ENCODE peak calls at places on chromosomes 7 and 10, in eight cellular contexts. One of them, this sample, is unnamed.

GRCh38 chr10:34565934-34566333 is 249.2 kb downstream of the PARD3 start:
- DNase-seq in stomach: no peak
- DNase-seq in H4: no peak
- DNase-seq in HCEC 1CT: peak; percentile 38
- DNase-seq in LHCN-M2: peak; percentile 65
- DNase-seq in caudate nucleus: no peak
- DNase-seq in tibial nerve: no peak
- DNase-seq in activated naive CD4-positive, alpha-beta T cell treated with Interleukin-2 at 50 U/mL for 16 hours: no peak
- DNase-seq in this sample: no peak

GRCh38 chr7:157493776-157494175 is 157.0 kb downstream of the DNAJB6 start:
- DNase-seq in stomach: peak; percentile 11
- DNase-seq in H4: no peak
- DNase-seq in HCEC 1CT: no peak
- DNase-seq in LHCN-M2: no peak
- DNase-seq in caudate nucleus: no peak
- DNase-seq in tibial nerve: no peak
- DNase-seq in activated naive CD4-positive, alpha-beta T cell treated with Interleukin-2 at 50 U/mL for 16 hours: no peak
- DNase-seq in this sample: no peak

GRCh38 chr7:138608292-138608691 is 92.9 kb downstream of the SVOPL start:
- DNase-seq in stomach: no peak
- DNase-seq in H4: no peak
- DNase-seq in HCEC 1CT: peak; percentile 54
- DNase-seq in LHCN-M2: peak; percentile 61
- DNase-seq in caudate nucleus: no peak
- DNase-seq in tibial nerve: no peak
- DNase-seq in activated naive CD4-positive, alpha-beta T cell treated with Interleukin-2 at 50 U/mL for 16 hours: peak; percentile 8
- DNase-seq in this sample: peak; percentile 22

GRCh38 chr7:150356265-150356897 is 12.2 kb upstream of the REPIN1 start:
- DNase-seq in stomach: no peak
- DNase-seq in H4: no peak
- DNase-seq in HCEC 1CT: peak; percentile 29
- DNase-seq in LHCN-M2: peak; percentile 63
- DNase-seq in caudate nucleus: no peak
- DNase-seq in tibial nerve: no peak
- DNase-seq in activated naive CD4-positive, alpha-beta T cell treated with Interleukin-2 at 50 U/mL for 16 hours: no peak
- DNase-seq in this sample: peak; percentile 57

GRCh38 chr10:104146871-104147270 is 24.9 kb downstream of the SFR1 start:
- DNase-seq in stomach: no peak
- DNase-seq in H4: no peak
- DNase-seq in HCEC 1CT: no peak
- DNase-seq in LHCN-M2: peak; percentile 15
- DNase-seq in caudate nucleus: peak; percentile 63
- DNase-seq in tibial nerve: no peak
- DNase-seq in activated naive CD4-positive, alpha-beta T cell treated with Interleukin-2 at 50 U/mL for 16 hours: no peak
- DNase-seq in this sample: no peak

GRCh38 chr7:134022512-134022911 is 104.6 kb upstream of the LRGUK start:
- DNase-seq in stomach: peak; percentile 36
- DNase-seq in H4: no peak
- DNase-seq in HCEC 1CT: no peak
- DNase-seq in LHCN-M2: peak; percentile 6
- DNase-seq in caudate nucleus: no peak
- DNase-seq in tibial nerve: no peak
- DNase-seq in activated naive CD4-positive, alpha-beta T cell treated with Interleukin-2 at 50 U/mL for 16 hours: no peak
- DNase-seq in this sample: no peak

GRCh38 chr7:44987996-44988395 is 9.2 kb upstream of the MYO1G start:
- DNase-seq in stomach: no peak
- DNase-seq in H4: no peak
- DNase-seq in HCEC 1CT: no peak
- DNase-seq in LHCN-M2: no peak
- DNase-seq in caudate nucleus: no peak
- DNase-seq in tibial nerve: no peak
- DNase-seq in activated naive CD4-positive, alpha-beta T cell treated with Interleukin-2 at 50 U/mL for 16 hours: no peak
- DNase-seq in this sample: no peak

GRCh38 chr10:125017547-125018298 is 75.8 kb downstream of the ZRANB1 start:
- DNase-seq in stomach: no peak
- DNase-seq in H4: no peak
- DNase-seq in HCEC 1CT: no peak
- DNase-seq in LHCN-M2: peak; percentile 25
- DNase-seq in caudate nucleus: no peak
- DNase-seq in tibial nerve: no peak
- DNase-seq in activated naive CD4-positive, alpha-beta T cell treated with Interleukin-2 at 50 U/mL for 16 hours: no peak
- DNase-seq in this sample: no peak

GRCh38 chr10:43192824-43193223 is 54.6 kb downstream of the CSGALNACT2 start:
- DNase-seq in stomach: no peak
- DNase-seq in H4: no peak
- DNase-seq in HCEC 1CT: no peak
- DNase-seq in LHCN-M2: no peak
- DNase-seq in caudate nucleus: no peak
- DNase-seq in tibial nerve: no peak
- DNase-seq in activated naive CD4-positive, alpha-beta T cell treated with Interleukin-2 at 50 U/mL for 16 hours: no peak
- DNase-seq in this sample: no peak

GRCh38 chr7:47153571-47153970 is 428.3 kb downstream of the TNS3 start:
- DNase-seq in stomach: no peak
- DNase-seq in H4: peak; percentile 40
- DNase-seq in HCEC 1CT: no peak
- DNase-seq in LHCN-M2: no peak
- DNase-seq in caudate nucleus: no peak
- DNase-seq in tibial nerve: no peak
- DNase-seq in activated naive CD4-positive, alpha-beta T cell treated with Interleukin-2 at 50 U/mL for 16 hours: no peak
- DNase-seq in this sample: peak; percentile 5

This sample was measured in SK-N-DZ.